ENCODE peak calls at places on chromosomes 3 and 15, in six cellular contexts. I is A549, V is gastrocnemius medialis, X is stomach, N is sigmoid colon, A is ovary. W is an unnamed sample. For H3K4me1, the result is how much of the 10 kb centered on the place peaks cover.

GRCh38 chr3:184359610-184360009 is 1.8 kb downstream of the CLCN2 start:
- DNase-seq in X (no peak), I (no peak), N (no peak), A (peak), V (no peak), W (no peak)

GRCh38 chr15:31300981-31301686 is 25.5 kb upstream of the KLF13 start:
- DNase-seq in A (peak), V (no peak), X (no peak), N (peak), I (no peak), W (no peak)

GRCh38 chr3:65758871-65759598 is 279.7 kb downstream of the MAGI1 start:
- DNase-seq in V (no peak), X (no peak), I (no peak), N (no peak), A (no peak), W (no peak)

GRCh38 chr3:191882289-191882688 is 421.3 kb downstream of the PYDC2 start:
- DNase-seq in V (no peak), X (no peak), I (no peak), A (no peak), N (no peak), W (no peak)

GRCh38 chr3:39869890-39870289 is 60.5 kb downstream of the MYRIP start:
- DNase-seq in X (no peak), N (no peak), V (no peak), I (no peak), A (no peak), W (no peak)

GRCh38 chr15:25859838-25860645 is 3.1 kb downstream of the ATP10A start:
- DNase-seq in A (no peak), N (peak), V (no peak), I (no peak), X (peak), W (peak)

GRCh38 chr3:111979689-111980025 is 831 bp downstream of the ABHD10 start:
- DNase-seq in V (no peak), N (no peak), X (no peak), I (no peak), A (no peak), W (no peak)

GRCh38 chr15:23629234-23629805 is 18.3 kb downstream of the MAGEL2 start:
- DNase-seq in I (no peak), X (no peak), N (no peak), A (no peak), V (no peak), W (no peak)

GRCh38 chr3:33052671-33053070 is 44.3 kb downstream of the GLB1 start:
- DNase-seq in N (no peak), X (no peak), I (no peak), V (no peak), A (no peak), W (no peak)

GRCh38 chr15:39784638-39785037 is 2.0 kb upstream of the FSIP1 start:
- DNase-seq in I (no peak), V (no peak), A (no peak), N (no peak), X (no peak), W (no peak)

GRCh38 chr3:12193485-12194165 is 34.9 kb upstream of the TIMP4 start:
- DNase-seq in V (peak), A (no peak), X (peak), N (no peak), I (peak), W (peak)

GRCh38 chr3:38533285-38533994 is 37.3 kb downstream of the EXOG start:
- DNase-seq in A (no peak), V (no peak), N (no peak), I (no peak), X (no peak), W (no peak)

GRCh38 chr3:188153498-188153948 is 434 bp upstream of the LPP start:
- DNase-seq in N (peak), A (peak), X (peak), I (peak), V (peak), W (peak)

GRCh38 chr3:126022741-126023359 is 53.9 kb downstream of the ROPN1B start:
- DNase-seq in A (no peak), V (no peak), I (no peak), N (no peak), X (no peak), W (no peak)

GRCh38 chr15:40069178-40070165 is 30.5 kb upstream of the SRP14 start:
- DNase-seq in V (peak), I (peak), X (peak), A (peak), N (peak), W (peak)

GRCh38 chr3:34260266-34260990 is 462.0 kb downstream of the PDCD6IP start:
- DNase-seq in N (no peak), I (peak), A (peak), X (peak), V (no peak), W (peak)

GRCh38 chr3:54185740-54186139 is 63.4 kb downstream of the CACNA2D3 start:
- DNase-seq in A (no peak), V (no peak), X (no peak), N (no peak), I (no peak), W (no peak)

GRCh38 chr15:39517122-39517855 is 63.6 kb upstream of the THBS1 start:
- DNase-seq in X (no peak), A (no peak), V (no peak), I (no peak), N (no peak), W (no peak)

GRCh38 chr3:115975353-115975752 is 352.0 kb downstream of the GAP43 start:
- DNase-seq in I (peak), V (no peak), X (no peak), A (no peak), N (no peak), W (no peak)

GRCh38 chr3:37990527-37990926 is at the start of gene VILL:
- DNase-seq in I (no peak), N (peak), V (no peak), X (peak), A (peak), W (no peak)

GRCh38 chr3:149653136-149653535 is 4.7 kb downstream of the WWTR1 start:
- DNase-seq in V (no peak), A (no peak), X (no peak), N (no peak), I (no peak), W (no peak)

GRCh38 chr3:103924544-103924943 is 1442.2 kb upstream of the ALCAM start:
- DNase-seq in V (no peak), X (no peak), I (no peak), A (no peak), N (no peak), W (no peak)

GRCh38 chr3:33900809-33901505 is 102.5 kb downstream of the PDCD6IP start:
- DNase-seq in X (no peak), V (no peak), A (no peak), I (no peak), N (no peak), W (no peak)

GRCh38 chr3:38597502-38598060 is 51.9 kb downstream of the SCN5A start:
- DNase-seq in X (no peak), V (no peak), N (peak), A (peak), I (no peak), W (no peak)

GRCh38 chr3:159091936-159092335 is 290.1 kb downstream of the MFSD1 start:
- DNase-seq in N (no peak), X (no peak), A (no peak), I (no peak), V (no peak), W (no peak)

GRCh38 chr15:100932676-100933348 is 13.7 kb downstream of the LRRK1 start:
- DNase-seq in V (no peak), N (no peak), I (no peak), A (no peak), X (no peak), W (no peak)

GRCh38 chr3:88003115-88003755 is 55.6 kb downstream of the CGGBP1 start:
- DNase-seq in X (no peak), V (no peak), A (no peak), I (peak), N (no peak), W (peak)

GRCh38 chr3:139291276-139292051 is 52.4 kb upstream of the MRPS22 start:
- DNase-seq in A (no peak), N (no peak), V (no peak), X (no peak), I (no peak), W (no peak)

GRCh38 chr15:87224409-87224808 is 1032.1 kb downstream of the NTRK3 start:
- DNase-seq in I (no peak), N (no peak), V (no peak), A (no peak), X (no peak), W (no peak)

GRCh38 chr3:184480831-184481230 is 80.8 kb upstream of the EPHB3 start:
- DNase-seq in A (no peak), N (no peak), V (no peak), X (no peak), I (no peak), W (no peak)

GRCh38 chr15:88428053-88428452 is 39.1 kb downstream of the MRPL46 start:
- DNase-seq in N (no peak), V (no peak), X (no peak), I (no peak), A (no peak), W (no peak)

GRCh38 chr3:46934508-46935167 is 41.9 kb downstream of the CCDC12 start:
- DNase-seq in N (peak), I (peak), X (no peak), V (no peak), A (peak), W (no peak)

DNA sequence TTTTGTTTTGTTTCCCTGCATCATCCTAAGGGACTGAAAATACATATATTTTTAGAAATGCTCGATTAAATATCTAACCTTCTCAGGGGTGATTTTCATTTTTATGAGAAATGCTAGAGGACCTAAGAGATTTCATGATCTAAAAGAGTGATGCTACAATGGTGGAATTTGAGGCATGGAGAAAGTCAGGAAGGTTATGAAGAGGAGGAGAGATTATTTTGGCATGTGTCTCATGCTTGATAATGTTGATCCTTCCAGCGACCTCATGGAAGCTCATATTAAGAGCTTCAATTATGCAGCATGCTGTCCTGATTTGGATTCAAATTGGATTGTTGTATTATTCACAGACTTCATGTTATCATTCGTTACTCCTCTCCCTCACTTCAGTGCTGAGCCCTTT is 112.5 kb downstream of the RAP2B start:
- DNase-seq in A (no peak), N (no peak), V (no peak), I (no peak), X (no peak), W (no peak)
- TF ChIP-seq POLR2A in A (no peak), N (no peak), V (no peak), I (no peak), X (no peak), W (no peak)

GRCh38 chr3:13745636-13746035 is 134.2 kb downstream of the WNT7A start:
- DNase-seq in X (no peak), A (no peak), V (no peak), N (no peak), I (no peak), W (no peak)
- H3K4me1 ChIP-seq in X (under half), A (under half), V (under half), N (under half), I (under half), W (under half)

GRCh38 chr3:140844072-140844471 is 97.6 kb upstream of the SLC25A36 start:
- DNase-seq in I (no peak), X (no peak), A (no peak), N (no peak), V (no peak), W (no peak)
- H3K4me3 ChIP-seq in I (no peak), X (no peak), A (no peak), N (no peak), V (no peak), W (no peak)

GRCh38 chr3:73255609-73256029 is 194.2 kb downstream of the EBLN2 start:
- DNase-seq in V (no peak), A (peak), N (no peak), X (peak), I (peak), W (peak)
- TF ChIP-seq POLR2A in V (no peak), A (no peak), N (no peak), X (no peak), I (no peak), W (no peak)

DNA sequence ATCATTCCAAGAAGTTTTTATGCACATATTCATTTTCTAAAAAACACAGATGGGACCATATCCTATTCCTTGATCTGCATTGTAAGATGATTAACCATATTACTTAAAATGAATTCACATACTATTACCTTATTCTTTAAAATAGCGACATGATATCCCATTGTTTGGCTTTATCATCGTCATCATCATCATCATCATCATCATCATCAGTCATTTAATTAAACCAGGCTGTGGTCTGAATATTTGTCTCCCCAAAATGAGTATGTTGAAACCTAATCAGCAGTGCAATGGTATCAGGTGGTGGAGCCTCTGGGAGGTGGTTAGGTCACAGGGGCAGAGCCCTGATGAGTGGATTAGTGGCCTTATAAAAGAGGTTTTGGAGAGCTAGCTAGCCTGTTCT is 4.4 kb downstream of the TRAK1 start:
- DNase-seq in X (no peak), I (no peak), A (no peak), V (no peak), N (no peak), W (no peak)
- H3K4me1 ChIP-seq in X (half or more), I (under half), A (under half), V (half or more), N (half or more), W (under half)

W was measured in adrenal gland.